ENCODE peak calls at places on chromosomes 6 and 20, in four cellular contexts. P is A549, G is GM12878, F is K562. Q is an unnamed sample.
A peak's percentile ranks its signal among the peaks of the same experiment; 100 is the strongest.

GRCh38 chr6:111228094-111228493 is 140.8 kb downstream of the SLC16A10 start:
- DNase-seq in P (no peak), G (no peak), F (no peak), Q (no peak)

GRCh38 chr20:45044084-45044573 is 56.8 kb downstream of the KCNS1 start:
- DNase-seq in P (peak; percentile 39), G (no peak), F (peak; percentile 73), Q (peak; percentile 86)

GRCh38 chr20:35561268-35561667 is 19.4 kb downstream of the ERGIC3 start:
- DNase-seq in P (peak; percentile 27), G (no peak), F (peak; percentile 37), Q (peak; percentile 59)

GRCh38 chr6:133945158-133945557 is 7.9 kb upstream of the TBPL1 start:
- DNase-seq in P (no peak), G (no peak), F (no peak), Q (peak; percentile 29)

GRCh38 chr6:103183831-103184411 is 1675.8 kb downstream of the HACE1 start:
- DNase-seq in P (no peak), G (no peak), F (no peak), Q (no peak)

GRCh38 chr6:5475779-5476178 is 214.5 kb downstream of the FARS2 start:
- DNase-seq in P (no peak), G (no peak), F (no peak), Q (no peak)

GRCh38 chr6:69216127-69216526 is 580.7 kb downstream of the LMBRD1 start:
- DNase-seq in P (no peak), G (no peak), F (no peak), Q (no peak)

GRCh38 chr20:24741673-24742072 is 207.4 kb upstream of the CST7 start:
- DNase-seq in P (no peak), G (no peak), F (no peak), Q (no peak)

GRCh38 chr20:62068997-62069396 is 3.3 kb upstream of the TAF4 start:
- DNase-seq in P (no peak), G (no peak), F (no peak), Q (no peak)

GRCh38 chr6:154814063-154814462 is 80.8 kb downstream of the SCAF8 start:
- DNase-seq in P (no peak), G (peak; percentile 52), F (no peak), Q (no peak)

GRCh38 chr6:63584125-63584514 is 11.8 kb downstream of the LOC128125822 start:
- DNase-seq in P (no peak), G (no peak), F (no peak), Q (peak; percentile 42)

GRCh38 chr6:29504961-29505360 is 17.2 kb upstream of the MAS1L start:
- DNase-seq in P (no peak), G (no peak), F (no peak), Q (no peak)

GRCh38 chr6:145044606-145045275 is 690.6 kb downstream of the EPM2A start:
- DNase-seq in P (no peak), G (no peak), F (no peak), Q (peak; percentile 87)

GRCh38 chr6:148530394-148530923 is 187.8 kb downstream of the SASH1 start:
- DNase-seq in P (peak; percentile 10), G (no peak), F (peak; percentile 76), Q (peak; percentile 98)

GRCh38 chr6:127641905-127642304 is 64.9 kb downstream of the C6orf58 start:
- DNase-seq in P (peak; percentile 15), G (no peak), F (peak; percentile 0), Q (peak; percentile 36)

GRCh38 chr20:47389867-47390347 is 33.4 kb upstream of the ZMYND8 start:
- DNase-seq in P (peak; percentile 62), G (no peak), F (peak; percentile 54), Q (peak; percentile 53)

GRCh38 chr20:32672982-32673727 is 586 bp downstream of the C20orf203 start:
- DNase-seq in P (no peak), G (no peak), F (no peak), Q (no peak)

GRCh38 chr20:11807070-11807741 is 110.5 kb upstream of the BTBD3 start:
- DNase-seq in P (no peak), G (no peak), F (no peak), Q (peak; percentile 93)

GRCh38 chr20:61753196-61753942 is 312.3 kb downstream of the TAF4 start:
- DNase-seq in P (no peak), G (no peak), F (no peak), Q (peak; percentile 55)

GRCh38 chr6:3742076-3742425 is 9.5 kb downstream of the PXDC1 start:
- DNase-seq in P (no peak), G (no peak), F (no peak), Q (no peak)

GRCh38 chr6:105359419-105360366 is 43.2 kb downstream of the PREP start:
- DNase-seq in P (peak; percentile 7), G (no peak), F (peak; percentile 24), Q (peak; percentile 96)

GRCh38 chr6:150991487-150991886 is 126.0 kb downstream of the MTHFD1L start:
- DNase-seq in P (no peak), G (no peak), F (no peak), Q (no peak)

GRCh38 chr6:54283877-54284860 is 24.1 kb upstream of the TINAG start:
- DNase-seq in P (no peak), G (no peak), F (no peak), Q (peak; percentile 34)

GRCh38 chr6:107784669-107785068 is 39.4 kb downstream of the SCML4 start:
- DNase-seq in P (no peak), G (no peak), F (peak; percentile 9), Q (peak; percentile 32)

GRCh38 chr6:118551063-118551672 is 3.1 kb downstream of the PLN start:
- DNase-seq in P (peak; percentile 17), G (no peak), F (peak; percentile 59), Q (peak; percentile 79)

GRCh38 chr20:25065625-25066338 is 7.8 kb upstream of the ACSS1 start:
- DNase-seq in P (peak; percentile 76), G (peak; percentile 42), F (peak; percentile 30), Q (peak; percentile 52)

GRCh38 chr6:100209323-100210137 is 215.5 kb upstream of the MCHR2 start:
- DNase-seq in P (no peak), G (no peak), F (peak; percentile 29), Q (peak; percentile 63)

GRCh38 chr6:71888720-71889340 is 2.5 kb downstream of the RIMS1 start:
- DNase-seq in P (no peak), G (no peak), F (no peak), Q (no peak)

GRCh38 chr6:19986691-19987438 is 149.7 kb downstream of the ID4 start:
- DNase-seq in P (no peak), G (no peak), F (no peak), Q (no peak)

GRCh38 chr6:19991176-19991575 is 154.0 kb downstream of the ID4 start:
- DNase-seq in P (no peak), G (no peak), F (no peak), Q (no peak)

GRCh38 chr6:19983374-19983773 is 146.2 kb downstream of the ID4 start:
- DNase-seq in P (no peak), G (no peak), F (no peak), Q (no peak)

GRCh38 chr6:19988555-19988954 is 151.4 kb downstream of the ID4 start:
- DNase-seq in P (no peak), G (no peak), F (peak; percentile 34), Q (peak; percentile 9)
- TF ChIP-seq RCOR1 in P (no peak), G (no peak), F (no peak), Q (no peak)

GRCh38 chr6:18293192-18293904 is 29.0 kb upstream of the DEK start:
- DNase-seq in P (no peak), G (no peak), F (no peak), Q (peak; percentile 23)
- TF ChIP-seq ELK1 in P (no peak), G (no peak), F (no peak), Q (no peak)

GRCh38 chr20:3044336-3044965 is 1.0 kb downstream of the GNRH2 start:
- DNase-seq in P (no peak), G (no peak), F (no peak), Q (no peak)

GRCh38 chr20:3045816-3046676 is at the start of gene MRPS26:
- DNase-seq in P (peak; percentile 94), G (no peak), F (peak; percentile 92), Q (peak; percentile 81)

GRCh38 chr20:3046677-3047462 is 1.0 kb downstream of the MRPS26 start:
- DNase-seq in P (no peak), G (no peak), F (peak; percentile 18), Q (no peak)

GRCh38 chr20:3043381-3043780 is at the start of gene GNRH2:
- DNase-seq in P (no peak), G (no peak), F (no peak), Q (no peak)

DNA sequence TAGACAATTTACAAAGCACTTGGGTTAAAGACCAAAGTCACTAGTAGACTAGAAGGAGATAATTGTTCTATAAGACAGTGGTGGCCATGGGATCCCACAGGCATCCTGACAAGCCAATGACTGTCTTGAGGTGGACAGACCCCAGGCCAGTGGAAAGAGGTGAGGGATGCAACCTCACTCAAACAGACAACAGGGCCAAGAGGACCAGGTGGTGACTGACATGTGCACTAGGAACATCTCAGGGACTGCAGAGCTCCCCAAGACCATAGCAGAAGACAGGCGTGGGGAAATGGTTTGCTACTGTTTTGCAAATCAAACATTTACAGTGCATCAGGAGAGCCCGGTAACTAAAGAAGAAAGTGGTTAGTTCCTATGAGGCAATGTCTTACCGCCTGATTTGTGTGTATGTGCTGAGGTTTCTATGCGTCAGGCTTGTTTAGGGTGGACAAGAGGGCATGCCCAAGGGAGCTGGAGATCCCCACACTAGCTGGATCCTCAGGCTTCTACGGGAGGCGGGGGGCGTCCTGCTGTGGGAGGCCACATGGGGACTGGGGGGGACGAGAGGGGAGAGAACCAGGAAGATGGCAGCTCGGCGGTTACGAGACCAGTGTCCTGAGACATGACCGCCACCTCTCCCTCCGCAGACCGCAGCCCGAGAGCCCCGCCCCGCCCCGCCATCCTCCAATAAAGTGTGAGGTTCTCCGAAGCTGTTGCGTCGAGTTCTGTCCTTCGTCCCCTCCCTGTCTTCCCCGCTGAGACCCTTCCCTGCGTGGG is 623 bp upstream of the MRPS26 start:
- DNase-seq in P (peak; percentile 89), G (no peak), F (peak; percentile 85), Q (peak; percentile 86)
- TF ChIP-seq RCOR1 in P (no peak), G (no peak), F (no peak), Q (no peak)

GRCh38 chr6:1524040-1524480 is 85.7 kb upstream of the FOXC1 start:
- DNase-seq in P (peak; percentile 32), G (no peak), F (peak; percentile 76), Q (peak; percentile 33)
- TF ChIP-seq ELK1 in P (no peak), G (no peak), F (no peak), Q (no peak)